ENCODE peak calls at places on chromosomes 5 and 9, in eight cellular contexts. M is GM04504, E is GF-D8, K is endothelial cell of umbilical vein, T is mesenchymal stem cell, G is HAP-1, F is fibroblast of lung, X is activated T-cell treated with anti-CD3 and anti-CD28 coated beads for 1 hour. D is an unnamed sample.

GRCh38 chr9:35618325-35618727 is at the start of gene CD72:
- DNase-seq in F (no peak), G (no peak), K (no peak), T (no peak), X (no peak), E (peak; percentile 72), M (no peak), D (no peak)

GRCh38 chr5:111367081-111367480 is 142.9 kb downstream of the CAMK4 start:
- DNase-seq in M (no peak), F (peak; percentile 62), G (no peak), T (peak; percentile 20), K (no peak), E (no peak), X (no peak), D (no peak)

GRCh38 chr5:75275736-75276135 is 39.1 kb upstream of the ANKRD31 start:
- DNase-seq in K (no peak), M (no peak), T (no peak), X (no peak), E (no peak), G (peak; percentile 81), F (no peak), D (no peak)

GRCh38 chr9:86353591-86354047 is 591 bp downstream of the TUT7 start:
- DNase-seq in E (no peak), M (no peak), K (peak; percentile 56), G (peak; percentile 33), X (peak; percentile 2), T (no peak), F (no peak), D (peak; percentile 36)

GRCh38 chr9:134839441-134840125 is 41.0 kb upstream of the FCN2 start:
- DNase-seq in T (no peak), G (no peak), E (no peak), F (no peak), K (no peak), M (no peak), X (no peak), D (no peak)

GRCh38 chr5:53090229-53090628 is 19.3 kb downstream of the MOCS2 start:
- DNase-seq in K (no peak), G (no peak), X (no peak), F (no peak), T (no peak), M (no peak), E (no peak), D (no peak)

GRCh38 chr9:85527331-85528015 is 214.3 kb downstream of the AGTPBP1 start:
- DNase-seq in T (no peak), X (no peak), K (peak; percentile 88), M (no peak), G (no peak), E (no peak), F (no peak), D (no peak)

GRCh38 chr5:9149988-9150387 is 395.9 kb downstream of the SEMA5A start:
- DNase-seq in X (no peak), M (peak; percentile 39), F (peak; percentile 92), T (peak; percentile 70), K (no peak), E (no peak), G (no peak), D (no peak)

GRCh38 chr9:91141407-91141973 is 220.2 kb downstream of the AUH start:
- DNase-seq in M (no peak), T (no peak), X (no peak), K (no peak), E (no peak), F (no peak), G (no peak), D (no peak)

GRCh38 chr9:27703591-27703990 is 130.3 kb upstream of the C9orf72 start:
- DNase-seq in E (no peak), M (no peak), T (no peak), X (no peak), F (no peak), G (no peak), K (no peak), D (no peak)

GRCh38 chr5:96094904-96095303 is 133.3 kb upstream of the ELL2 start:
- DNase-seq in G (no peak), K (no peak), T (no peak), F (no peak), E (no peak), X (no peak), M (no peak), D (no peak)

GRCh38 chr5:2136728-2137333 is 254.1 kb upstream of the IRX4 start:
- DNase-seq in X (no peak), K (no peak), G (no peak), T (no peak), F (no peak), E (no peak), M (no peak), D (no peak)

GRCh38 chr5:98769006-98769255 is 4.5 kb upstream of the RGMB start:
- DNase-seq in T (no peak), G (no peak), E (no peak), F (no peak), M (no peak), X (peak; percentile 41), K (no peak), D (no peak)

GRCh38 chr5:1312993-1313833 is 18.3 kb upstream of the TERT start:
- DNase-seq in K (no peak), G (no peak), E (peak; percentile 56), F (no peak), T (no peak), M (no peak), X (no peak), D (no peak)

GRCh38 chr5:58087131-58087530 is 372.8 kb downstream of the PLK2 start:
- DNase-seq in X (no peak), G (no peak), F (no peak), T (no peak), M (no peak), K (no peak), E (no peak), D (no peak)

GRCh38 chr5:81787843-81788242 is 36.9 kb upstream of the SSBP2 start:
- DNase-seq in T (peak; percentile 88), X (no peak), F (peak; percentile 71), K (peak; percentile 77), E (no peak), M (peak; percentile 29), G (peak; percentile 82), D (no peak)

GRCh38 chr5:68749648-68750047 is 344.2 kb upstream of the SLC30A5 start:
- DNase-seq in G (no peak), M (no peak), X (no peak), E (peak; percentile 7), K (no peak), T (no peak), F (no peak), D (no peak)

GRCh38 chr9:20353931-20354652 is 268.2 kb downstream of the MLLT3 start:
- DNase-seq in T (peak; percentile 38), E (no peak), K (no peak), X (no peak), G (no peak), M (no peak), F (peak; percentile 21), D (no peak)

GRCh38 chr5:138096363-138096762 is 12.5 kb downstream of the WNT8A start:
- DNase-seq in K (no peak), M (no peak), X (no peak), T (no peak), E (no peak), G (no peak), F (peak; percentile 22), D (no peak)

GRCh38 chr5:38541174-38541724 is 15.2 kb downstream of the LIFR start:
- DNase-seq in G (no peak), F (peak; percentile 59), M (no peak), X (no peak), K (no peak), E (no peak), T (no peak), D (no peak)

GRCh38 chr9:133962341-133962740 is 29.8 kb downstream of the VAV2 start:
- DNase-seq in T (no peak), G (no peak), X (no peak), M (no peak), F (no peak), K (no peak), E (no peak), D (no peak)

GRCh38 chr5:65185468-65185867 is 296.3 kb downstream of the ADAMTS6 start:
- DNase-seq in E (no peak), T (no peak), G (no peak), K (no peak), F (peak; percentile 75), M (no peak), X (no peak), D (no peak)

GRCh38 chr5:131230406-131230805 is 33.4 kb upstream of the CDC42SE2 start:
- DNase-seq in K (no peak), G (peak; percentile 72), M (no peak), X (no peak), F (no peak), E (no peak), T (no peak), D (no peak)

GRCh38 chr5:123157797-123158528 is 68.9 kb downstream of the PRDM6 start:
- DNase-seq in T (peak; percentile 77), X (no peak), K (peak; percentile 6), F (peak; percentile 82), E (no peak), G (no peak), M (peak; percentile 37), D (no peak)

GRCh38 chr5:173669483-173669882 is 53.0 kb upstream of the BOD1 start:
- DNase-seq in M (no peak), F (no peak), X (no peak), T (no peak), G (no peak), K (no peak), E (no peak), D (no peak)

GRCh38 chr9:86329649-86330048 is 24.6 kb downstream of the TUT7 start:
- DNase-seq in F (peak; percentile 61), G (no peak), E (no peak), X (no peak), M (no peak), K (no peak), T (no peak), D (no peak)

GRCh38 chr9:68852941-68853340 is 147.9 kb downstream of the PIP5K1B start:
- DNase-seq in T (no peak), E (no peak), G (no peak), X (no peak), M (no peak), F (no peak), K (no peak), D (no peak)

GRCh38 chr5:172173771-172174170 is 14.3 kb downstream of the STK10 start:
- DNase-seq in G (no peak), F (peak; percentile 93), E (peak; percentile 42), K (no peak), M (no peak), T (peak; percentile 79), X (no peak), D (no peak)

GRCh38 chr9:129773262-129774048 is 20.6 kb upstream of the PTGES start:
- DNase-seq in K (no peak), X (no peak), E (peak; percentile 81), G (no peak), M (no peak), F (peak; percentile 14), T (peak; percentile 90), D (no peak)

GRCh38 chr5:1386274-1386717 is 41.4 kb upstream of the CLPTM1L start:
- DNase-seq in E (no peak), M (no peak), T (peak; percentile 8), G (no peak), F (peak; percentile 21), K (peak; percentile 25), X (peak; percentile 64), D (peak; percentile 57)

GRCh38 chr5:149913449-149914419 is 30.9 kb downstream of the PDE6A start:
- DNase-seq in M (no peak), E (peak; percentile 17), X (no peak), K (peak; percentile 61), T (no peak), F (no peak), G (no peak), D (no peak)

GRCh38 chr9:94706922-94707321 is 19.6 kb upstream of the AOPEP start:
- DNase-seq in K (no peak), E (no peak), M (no peak), F (no peak), X (no peak), T (no peak), G (no peak), D (no peak)

GRCh38 chr5:98109561-98110006 is 663.9 kb upstream of the RGMB start:
- DNase-seq in K (peak; percentile 47), X (no peak), M (peak; percentile 53), T (peak; percentile 85), F (peak; percentile 95), G (no peak), E (no peak), D (no peak)

GRCh38 chr5:172334641-172335040 is 51.1 kb upstream of the UBTD2 start:
- DNase-seq in G (no peak), X (no peak), E (no peak), T (no peak), M (no peak), K (no peak), F (no peak), D (no peak)